ENCODE peak calls at places on chromosomes 7 and 10, in four cellular contexts. One of them, this sample, is unnamed.

GRCh38 chr10:122992031-122992585 is 11.9 kb downstream of the PSTK start:
- DNase-seq in fibroblast of lung: no peak
- DNase-seq in HFF-Myc: no peak
- DNase-seq in iPS DF 6.9: no peak
- DNase-seq in this sample: no peak

GRCh38 chr10:128875955-128876354 is 591.1 kb upstream of the MGMT start:
- DNase-seq in fibroblast of lung: no peak
- DNase-seq in HFF-Myc: no peak
- DNase-seq in iPS DF 6.9: no peak
- DNase-seq in this sample: peak

GRCh38 chr7:104956753-104957450 is 57.1 kb upstream of the KMT2E start:
- DNase-seq in HFF-Myc: peak
- DNase-seq in fibroblast of lung: peak
- DNase-seq in iPS DF 6.9: no peak
- DNase-seq in this sample: no peak

GRCh38 chr10:110067960-110068770 is 60.4 kb downstream of the ADD3 start:
- DNase-seq in fibroblast of lung: peak
- DNase-seq in iPS DF 6.9: no peak
- DNase-seq in HFF-Myc: no peak
- DNase-seq in this sample: no peak

GRCh38 chr10:80171248-80171660 is 34.1 kb downstream of the ANXA11 start:
- DNase-seq in fibroblast of lung: no peak
- DNase-seq in iPS DF 6.9: no peak
- DNase-seq in HFF-Myc: no peak
- DNase-seq in this sample: no peak

GRCh38 chr7:44103941-44104879 is at the start of gene AEBP1:
- DNase-seq in HFF-Myc: no peak
- DNase-seq in iPS DF 6.9: no peak
- DNase-seq in fibroblast of lung: peak
- DNase-seq in this sample: peak

GRCh38 chr10:29357962-29358635 is 69.2 kb downstream of the LYZL1 start:
- DNase-seq in HFF-Myc: no peak
- DNase-seq in iPS DF 6.9: no peak
- DNase-seq in fibroblast of lung: no peak
- DNase-seq in this sample: no peak

GRCh38 chr10:47179291-47179647 is 120.7 kb upstream of the GDF10 start:
- DNase-seq in iPS DF 6.9: no peak
- DNase-seq in HFF-Myc: no peak
- DNase-seq in fibroblast of lung: no peak
- DNase-seq in this sample: no peak

GRCh38 chr10:44008270-44008916 is 359.7 kb upstream of the ZNF32 start:
- DNase-seq in fibroblast of lung: peak
- DNase-seq in iPS DF 6.9: no peak
- DNase-seq in HFF-Myc: no peak
- DNase-seq in this sample: no peak

GRCh38 chr10:86397120-86397519 is 30.5 kb upstream of the GRID1 start:
- DNase-seq in HFF-Myc: no peak
- DNase-seq in iPS DF 6.9: no peak
- DNase-seq in fibroblast of lung: no peak
- DNase-seq in this sample: no peak

GRCh38 chr7:115099906-115100305 is 178.0 kb downstream of the MDFIC start:
- DNase-seq in iPS DF 6.9: no peak
- DNase-seq in fibroblast of lung: peak
- DNase-seq in HFF-Myc: no peak
- DNase-seq in this sample: no peak

GRCh38 chr7:50368366-50368765 is 63.9 kb downstream of the IKZF1 start:
- DNase-seq in HFF-Myc: no peak
- DNase-seq in iPS DF 6.9: no peak
- DNase-seq in fibroblast of lung: no peak
- DNase-seq in this sample: no peak

GRCh38 chr10:12966067-12966466 is 35.4 kb downstream of the CCDC3 start:
- DNase-seq in HFF-Myc: no peak
- DNase-seq in iPS DF 6.9: no peak
- DNase-seq in fibroblast of lung: no peak
- DNase-seq in this sample: no peak

GRCh38 chr7:129946282-129946681 is 6.5 kb downstream of the UBE2H start:
- DNase-seq in iPS DF 6.9: no peak
- DNase-seq in fibroblast of lung: no peak
- DNase-seq in HFF-Myc: no peak
- DNase-seq in this sample: no peak

GRCh38 chr7:129947001-129947400 is 5.8 kb downstream of the UBE2H start:
- DNase-seq in HFF-Myc: no peak
- DNase-seq in fibroblast of lung: peak
- DNase-seq in iPS DF 6.9: no peak
- DNase-seq in this sample: no peak

GRCh38 chr7:129948338-129948737 is 4.4 kb downstream of the UBE2H start:
- DNase-seq in iPS DF 6.9: no peak
- DNase-seq in HFF-Myc: no peak
- DNase-seq in fibroblast of lung: no peak
- DNase-seq in this sample: no peak

GRCh38 chr7:129948877-129949291 is 3.9 kb downstream of the UBE2H start:
- DNase-seq in HFF-Myc: peak
- DNase-seq in fibroblast of lung: peak
- DNase-seq in iPS DF 6.9: peak
- DNase-seq in this sample: peak

GRCh38 chr7:129947701-129948100 is 5.1 kb downstream of the UBE2H start:
- DNase-seq in fibroblast of lung: peak
- DNase-seq in iPS DF 6.9: no peak
- DNase-seq in HFF-Myc: no peak
- DNase-seq in this sample: no peak
- H3K4me3 ChIP-seq in fibroblast of lung: no peak
- H3K4me3 ChIP-seq in iPS DF 6.9: no peak
- H3K4me3 ChIP-seq in HFF-Myc: no peak
- H3K4me3 ChIP-seq in this sample: peak

DNA sequence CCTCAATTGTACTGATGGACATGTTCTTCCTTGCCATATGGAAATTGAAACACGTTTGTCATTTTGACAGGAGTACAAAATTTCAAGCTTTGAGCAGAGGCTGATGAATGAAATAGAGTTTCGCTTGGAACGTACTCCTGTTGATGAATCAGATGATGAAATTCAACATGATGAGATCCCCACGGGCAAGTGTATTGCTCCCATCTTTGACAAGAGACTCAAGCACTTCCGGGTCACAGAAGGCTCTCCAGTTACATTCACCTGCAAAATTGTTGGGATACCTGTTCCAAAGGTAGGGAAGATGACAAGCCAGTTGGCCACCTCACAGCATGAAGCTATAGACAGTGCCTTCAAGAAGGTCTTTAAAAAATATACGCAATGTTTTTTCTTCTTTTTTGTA is 43.1 kb downstream of the ATOH7 start:
- DNase-seq in HFF-Myc: no peak
- DNase-seq in fibroblast of lung: no peak
- DNase-seq in iPS DF 6.9: no peak
- DNase-seq in this sample: no peak
- H3K4me3 ChIP-seq in HFF-Myc: no peak
- H3K4me3 ChIP-seq in fibroblast of lung: no peak
- H3K4me3 ChIP-seq in iPS DF 6.9: no peak
- H3K4me3 ChIP-seq in this sample: no peak

GRCh38 chr7:130908345-130909160 is 174.5 kb upstream of the KLF14 start:
- DNase-seq in HFF-Myc: no peak
- DNase-seq in iPS DF 6.9: no peak
- DNase-seq in fibroblast of lung: no peak
- DNase-seq in this sample: no peak

GRCh38 chr7:130906575-130906974 is 172.6 kb upstream of the KLF14 start:
- DNase-seq in HFF-Myc: no peak
- DNase-seq in fibroblast of lung: no peak
- DNase-seq in iPS DF 6.9: no peak
- DNase-seq in this sample: no peak

GRCh38 chr7:130909881-130910672 is 176.1 kb upstream of the KLF14 start:
- DNase-seq in fibroblast of lung: peak
- DNase-seq in HFF-Myc: no peak
- DNase-seq in iPS DF 6.9: no peak
- DNase-seq in this sample: no peak

GRCh38 chr7:130909161-130909836 is 175.3 kb upstream of the KLF14 start:
- DNase-seq in HFF-Myc: no peak
- DNase-seq in fibroblast of lung: no peak
- DNase-seq in iPS DF 6.9: no peak
- DNase-seq in this sample: no peak

GRCh38 chr7:130907439-130907838 is 173.4 kb upstream of the KLF14 start:
- DNase-seq in fibroblast of lung: peak
- DNase-seq in iPS DF 6.9: no peak
- DNase-seq in HFF-Myc: no peak
- DNase-seq in this sample: no peak
- H3K4me3 ChIP-seq in fibroblast of lung: no peak
- H3K4me3 ChIP-seq in iPS DF 6.9: no peak
- H3K4me3 ChIP-seq in HFF-Myc: peak
- H3K4me3 ChIP-seq in this sample: peak

DNA sequence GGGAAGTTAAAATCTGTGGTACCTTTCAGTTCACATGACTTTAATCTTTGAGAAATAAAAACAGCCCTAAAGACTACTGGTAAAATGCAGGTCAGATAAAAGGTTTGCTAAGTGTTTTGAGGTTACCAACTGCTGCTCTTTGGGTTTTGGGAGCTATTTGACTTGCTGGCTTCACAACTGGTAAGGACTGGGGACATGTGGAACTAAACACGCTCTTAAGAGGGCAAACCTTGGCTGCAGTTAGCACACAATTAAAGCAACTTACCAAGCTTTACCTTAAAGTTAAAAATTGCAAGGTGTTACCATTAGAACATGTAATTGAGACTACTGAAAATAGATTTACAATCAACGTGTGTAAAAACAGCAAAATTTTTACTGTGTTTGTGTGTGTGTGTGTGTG is 220.2 kb downstream of the PHF14 start:
- DNase-seq in fibroblast of lung: no peak
- DNase-seq in HFF-Myc: no peak
- DNase-seq in iPS DF 6.9: no peak
- DNase-seq in this sample: no peak
- H3K4me3 ChIP-seq in fibroblast of lung: no peak
- H3K4me3 ChIP-seq in HFF-Myc: peak
- H3K4me3 ChIP-seq in iPS DF 6.9: no peak
- H3K4me3 ChIP-seq in this sample: peak

GRCh38 chr10:88835910-88836221 is 15.8 kb downstream of the ANKRD22 start:
- DNase-seq in iPS DF 6.9: no peak
- DNase-seq in fibroblast of lung: no peak
- DNase-seq in HFF-Myc: no peak
- DNase-seq in this sample: no peak
- H3K4me3 ChIP-seq in iPS DF 6.9: no peak
- H3K4me3 ChIP-seq in fibroblast of lung: no peak
- H3K4me3 ChIP-seq in HFF-Myc: no peak
- H3K4me3 ChIP-seq in this sample: no peak

GRCh38 chr7:82358009-82358578 is 85.5 kb downstream of the CACNA2D1 start:
- DNase-seq in fibroblast of lung: no peak
- DNase-seq in iPS DF 6.9: no peak
- DNase-seq in HFF-Myc: no peak
- DNase-seq in this sample: no peak
- H3K4me3 ChIP-seq in fibroblast of lung: no peak
- H3K4me3 ChIP-seq in iPS DF 6.9: no peak
- H3K4me3 ChIP-seq in HFF-Myc: no peak
- H3K4me3 ChIP-seq in this sample: no peak

GRCh38 chr7:20508109-20508508 is 107.4 kb upstream of the ABCB5 start:
- DNase-seq in iPS DF 6.9: peak
- DNase-seq in fibroblast of lung: no peak
- DNase-seq in HFF-Myc: no peak
- DNase-seq in this sample: no peak
- H3K4me3 ChIP-seq in iPS DF 6.9: no peak
- H3K4me3 ChIP-seq in fibroblast of lung: no peak
- H3K4me3 ChIP-seq in HFF-Myc: no peak
- H3K4me3 ChIP-seq in this sample: no peak

DNA sequence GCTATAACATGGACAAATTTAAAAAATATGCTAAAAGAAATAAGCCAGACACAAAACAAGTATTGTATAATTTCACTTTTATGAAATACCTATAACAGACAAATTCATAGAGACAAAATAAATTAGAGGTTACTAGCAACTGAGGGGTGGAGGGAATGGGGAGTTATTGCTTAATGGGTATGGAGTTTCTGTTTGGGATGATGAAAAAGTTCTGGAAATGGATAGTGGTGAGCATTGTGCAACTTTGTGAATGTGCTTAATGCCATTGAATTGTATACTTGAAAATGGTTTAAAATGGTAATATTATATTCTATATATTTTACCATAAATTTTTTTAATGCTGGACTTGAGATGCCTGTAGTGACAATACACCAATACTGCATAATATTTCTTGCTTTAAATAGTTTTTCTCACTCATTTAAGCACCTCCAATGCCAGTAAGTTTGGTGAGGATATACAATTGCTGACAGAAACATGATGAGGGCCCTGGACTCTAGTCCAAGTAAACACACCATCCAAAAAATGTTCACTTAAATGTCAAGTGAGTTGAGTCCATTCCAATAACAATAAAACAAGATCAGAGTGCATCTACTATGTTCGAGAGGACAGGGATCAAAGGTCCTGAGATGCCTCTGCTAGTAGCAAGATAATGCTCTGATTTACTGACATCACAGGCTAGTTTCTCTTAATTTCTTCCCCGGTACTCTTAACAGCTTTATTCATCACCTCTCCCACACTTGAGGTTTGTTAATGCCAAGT is 71.9 kb downstream of the NT5C2 start:
- DNase-seq in iPS DF 6.9: no peak
- DNase-seq in fibroblast of lung: no peak
- DNase-seq in HFF-Myc: no peak
- DNase-seq in this sample: no peak
- H3K4me3 ChIP-seq in iPS DF 6.9: no peak
- H3K4me3 ChIP-seq in fibroblast of lung: no peak
- H3K4me3 ChIP-seq in HFF-Myc: no peak
- H3K4me3 ChIP-seq in this sample: peak

GRCh38 chr7:26100940-26101339 is 51.1 kb upstream of the NFE2L3 start:
- DNase-seq in HFF-Myc: no peak
- DNase-seq in fibroblast of lung: no peak
- DNase-seq in iPS DF 6.9: no peak
- DNase-seq in this sample: no peak

GRCh38 chr7:26103541-26104070 is 48.4 kb upstream of the NFE2L3 start:
- DNase-seq in fibroblast of lung: no peak
- DNase-seq in iPS DF 6.9: no peak
- DNase-seq in HFF-Myc: no peak
- DNase-seq in this sample: no peak

GRCh38 chr7:26101471-26102151 is 50.4 kb upstream of the NFE2L3 start:
- DNase-seq in HFF-Myc: no peak
- DNase-seq in iPS DF 6.9: no peak
- DNase-seq in fibroblast of lung: no peak
- DNase-seq in this sample: peak

GRCh38 chr7:26105206-26105605 is 46.8 kb upstream of the NFE2L3 start:
- DNase-seq in HFF-Myc: no peak
- DNase-seq in iPS DF 6.9: no peak
- DNase-seq in fibroblast of lung: no peak
- DNase-seq in this sample: no peak

DNA sequence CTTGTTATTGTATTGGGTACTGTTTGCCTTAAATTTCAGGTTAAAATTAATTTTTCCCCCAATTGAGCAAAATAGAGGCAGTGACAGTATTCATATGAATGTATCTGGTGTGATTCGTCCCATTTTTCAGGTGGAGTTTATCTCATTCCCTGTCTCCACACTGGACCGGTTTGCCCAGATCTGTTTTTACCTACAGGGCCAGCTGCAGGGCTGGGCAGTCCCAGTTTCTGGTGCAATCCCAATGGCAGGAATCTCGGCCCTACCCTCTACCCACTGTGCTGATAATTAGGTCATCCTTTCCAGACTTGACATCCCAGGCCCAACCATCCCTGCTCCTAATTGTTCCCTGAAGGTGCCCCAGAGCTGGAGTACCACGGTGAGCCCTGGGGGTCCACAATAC is 49.8 kb upstream of the NFE2L3 start:
- DNase-seq in iPS DF 6.9: no peak
- DNase-seq in HFF-Myc: no peak
- DNase-seq in fibroblast of lung: no peak
- DNase-seq in this sample: no peak
- H3K4me3 ChIP-seq in iPS DF 6.9: no peak
- H3K4me3 ChIP-seq in HFF-Myc: no peak
- H3K4me3 ChIP-seq in fibroblast of lung: no peak
- H3K4me3 ChIP-seq in this sample: no peak